ENCODE peak calls at places on chromosomes 4 and X, in four cellular contexts. W is EH, M is fibroblast of lung, X is sciatic nerve. P is an unnamed sample.

GRCh38 chrX:128007882-128008281 is 44.3 kb downstream of the ACTRT1 start:
- DNase-seq in W (no peak), M (no peak), X (no peak), P (no peak)

GRCh38 chr4:41103657-41104056 is 110.7 kb downstream of the APBB2 start:
- DNase-seq in W (no peak), M (no peak), X (no peak), P (no peak)

GRCh38 chrX:122113896-122114295 is 1066.5 kb downstream of the GLUD2 start:
- DNase-seq in W (no peak), M (no peak), X (no peak), P (no peak)

GRCh38 chrX:69503835-69504625 is at the start of gene NALF2:
- DNase-seq in W (peak), M (peak), X (peak), P (peak)

GRCh38 chrX:15142084-15142715 is 127.7 kb downstream of the ASB9 start:
- DNase-seq in W (no peak), M (peak), X (no peak), P (no peak)

GRCh38 chr4:31467781-31468180 is 747.6 kb downstream of the PCDH7 start:
- DNase-seq in W (no peak), M (peak), X (no peak), P (no peak)

GRCh38 chr4:114684462-114684861 is 85.9 kb downstream of the UGT8 start:
- DNase-seq in W (no peak), M (no peak), X (no peak), P (no peak)

GRCh38 chrX:6644411-6644810 is 109.5 kb upstream of the VCX3A start:
- DNase-seq in W (no peak), M (no peak), X (no peak), P (no peak)

GRCh38 chr4:33323393-33323792 is 2603.2 kb downstream of the PCDH7 start:
- DNase-seq in W (no peak), M (no peak), X (no peak), P (no peak)

GRCh38 chr4:95508421-95508820 is 40.4 kb downstream of the UNC5C start:
- DNase-seq in W (no peak), M (peak), X (no peak), P (no peak)

GRCh38 chr4:25283948-25284347 is 28.6 kb upstream of the ZCCHC4 start:
- DNase-seq in W (no peak), M (no peak), X (no peak), P (no peak)

GRCh38 chr4:7226464-7226863 is 34.1 kb downstream of the SORCS2 start:
- DNase-seq in W (no peak), M (no peak), X (no peak), P (no peak)

GRCh38 chr4:56655627-56656345 is 25.3 kb downstream of the HOPX start:
- DNase-seq in W (no peak), M (no peak), X (no peak), P (no peak)

GRCh38 chr4:8573266-8573665 is 6.9 kb upstream of the GPR78 start:
- DNase-seq in W (no peak), M (no peak), X (no peak), P (no peak)

GRCh38 chrX:117839544-117839943 is 277.1 kb downstream of the KLHL13 start:
- DNase-seq in W (no peak), M (no peak), X (no peak), P (no peak)

GRCh38 chr4:121147923-121148443 is 16.1 kb downstream of the TNIP3 start:
- DNase-seq in W (peak), M (peak), X (no peak), P (no peak)

GRCh38 chr4:129218897-129219296 is 122.9 kb downstream of the C4orf33 start:
- DNase-seq in W (peak), M (peak), X (no peak), P (peak)

GRCh38 chr4:8549352-8549931 is 30.8 kb upstream of the GPR78 start:
- DNase-seq in W (no peak), M (no peak), X (no peak), P (no peak)

GRCh38 chrX:22666441-22666840 is 333.3 kb upstream of the DDX53 start:
- DNase-seq in W (peak), M (peak), X (no peak), P (no peak)

GRCh38 chrX:138710866-138711331 is 618 bp downstream of the FGF13 start:
- DNase-seq in W (no peak), M (peak), X (no peak), P (no peak)

GRCh38 chr4:185881427-185881826 is 69.4 kb upstream of the SORBS2 start:
- DNase-seq in W (peak), M (no peak), X (no peak), P (peak)

GRCh38 chr4:119785963-119786362 is 157.4 kb upstream of the PDE5A start:
- DNase-seq in W (peak), M (peak), X (peak), P (no peak)

GRCh38 chrX:137424679-137425078 is 141.2 kb upstream of the ZIC3 start:
- DNase-seq in W (no peak), M (no peak), X (no peak), P (no peak)

GRCh38 chr4:53905935-53906377 is 158.4 kb downstream of the CHIC2 start:
- DNase-seq in W (peak), M (peak), X (no peak), P (peak)

P was measured in retinal pigment epithelial cell.